ENCODE peak calls at places on chromosomes 5 and 9, in five cellular contexts. One of them, this sample, is unnamed.

GRCh38 chr5:98621821-98622220 is 151.6 kb upstream of the RGMB start:
- DNase-seq in endothelial cell of umbilical vein: no peak
- DNase-seq in MM.1S: no peak
- DNase-seq in GM23338: no peak
- DNase-seq in GM23248: no peak
- DNase-seq in this sample: no peak

GRCh38 chr5:93307557-93307956 is 273.5 kb downstream of the NR2F1-AS1 start:
- DNase-seq in endothelial cell of umbilical vein: peak; percentile 55
- DNase-seq in MM.1S: no peak
- DNase-seq in GM23338: no peak
- DNase-seq in GM23248: peak; percentile 61
- DNase-seq in this sample: no peak

GRCh38 chr9:97740848-97741821 is 44.0 kb upstream of the XPA start:
- DNase-seq in endothelial cell of umbilical vein: peak; percentile 33
- DNase-seq in MM.1S: no peak
- DNase-seq in GM23338: peak; percentile 89
- DNase-seq in GM23248: peak; percentile 81
- DNase-seq in this sample: peak; percentile 83

GRCh38 chr5:144315994-144316634 is 145.4 kb downstream of the KCTD16 start:
- DNase-seq in endothelial cell of umbilical vein: no peak
- DNase-seq in MM.1S: no peak
- DNase-seq in GM23338: no peak
- DNase-seq in GM23248: no peak
- DNase-seq in this sample: no peak

GRCh38 chr5:15393146-15393545 is 106.8 kb upstream of the FBXL7 start:
- DNase-seq in endothelial cell of umbilical vein: no peak
- DNase-seq in MM.1S: no peak
- DNase-seq in GM23338: no peak
- DNase-seq in GM23248: no peak
- DNase-seq in this sample: no peak

GRCh38 chr9:27353405-27354229 is 56.7 kb upstream of the EQTN start:
- DNase-seq in endothelial cell of umbilical vein: no peak
- DNase-seq in MM.1S: no peak
- DNase-seq in GM23338: no peak
- DNase-seq in GM23248: peak; percentile 39
- DNase-seq in this sample: no peak

GRCh38 chr5:149641000-149641576 is 59.8 kb downstream of the ARHGEF37 start:
- DNase-seq in endothelial cell of umbilical vein: no peak
- DNase-seq in MM.1S: no peak
- DNase-seq in GM23338: peak; percentile 39
- DNase-seq in GM23248: peak; percentile 41
- DNase-seq in this sample: peak; percentile 85

GRCh38 chr9:9950813-9951212 is 662.0 kb downstream of the PTPRD start:
- DNase-seq in endothelial cell of umbilical vein: no peak
- DNase-seq in MM.1S: no peak
- DNase-seq in GM23338: no peak
- DNase-seq in GM23248: peak; percentile 42
- DNase-seq in this sample: no peak

GRCh38 chr5:65481635-65482271 is at the start of gene ADAMTS6:
- DNase-seq in endothelial cell of umbilical vein: peak; percentile 94
- DNase-seq in MM.1S: peak; percentile 80
- DNase-seq in GM23338: peak; percentile 91
- DNase-seq in GM23248: peak; percentile 100
- DNase-seq in this sample: peak; percentile 81

GRCh38 chr5:95960802-95961616 is 642 bp downstream of the ELL2 start:
- DNase-seq in endothelial cell of umbilical vein: peak; percentile 84
- DNase-seq in MM.1S: peak; percentile 84
- DNase-seq in GM23338: peak; percentile 86
- DNase-seq in GM23248: peak; percentile 94
- DNase-seq in this sample: peak; percentile 94

GRCh38 chr5:38497946-38498345 is 58.5 kb downstream of the LIFR start:
- DNase-seq in endothelial cell of umbilical vein: peak; percentile 14
- DNase-seq in MM.1S: no peak
- DNase-seq in GM23338: peak; percentile 15
- DNase-seq in GM23248: peak; percentile 10
- DNase-seq in this sample: no peak

GRCh38 chr5:9240431-9240830 is 305.4 kb downstream of the SEMA5A start:
- DNase-seq in endothelial cell of umbilical vein: no peak
- DNase-seq in MM.1S: no peak
- DNase-seq in GM23338: no peak
- DNase-seq in GM23248: no peak
- DNase-seq in this sample: no peak

GRCh38 chr5:84450617-84451414 is 66.1 kb upstream of the EDIL3 start:
- DNase-seq in endothelial cell of umbilical vein: peak; percentile 43
- DNase-seq in MM.1S: peak; percentile 21
- DNase-seq in GM23338: peak; percentile 24
- DNase-seq in GM23248: peak; percentile 41
- DNase-seq in this sample: peak; percentile 47

GRCh38 chr9:26723486-26723885 is 169.1 kb downstream of the CAAP1 start:
- DNase-seq in endothelial cell of umbilical vein: no peak
- DNase-seq in MM.1S: no peak
- DNase-seq in GM23338: peak; percentile 95
- DNase-seq in GM23248: peak; percentile 44
- DNase-seq in this sample: no peak

GRCh38 chr9:86424246-86424891 is 70.2 kb upstream of the TUT7 start:
- DNase-seq in endothelial cell of umbilical vein: peak; percentile 6
- DNase-seq in MM.1S: no peak
- DNase-seq in GM23338: no peak
- DNase-seq in GM23248: peak; percentile 55
- DNase-seq in this sample: no peak

GRCh38 chr9:127066775-127067111 is 55.7 kb downstream of the ANGPTL2 start:
- DNase-seq in endothelial cell of umbilical vein: no peak
- DNase-seq in MM.1S: no peak
- DNase-seq in GM23338: no peak
- DNase-seq in GM23248: peak; percentile 65
- DNase-seq in this sample: no peak

GRCh38 chr5:126464959-126465358 is 41.8 kb downstream of the GRAMD2B start:
- DNase-seq in endothelial cell of umbilical vein: no peak
- DNase-seq in MM.1S: no peak
- DNase-seq in GM23338: no peak
- DNase-seq in GM23248: no peak
- DNase-seq in this sample: no peak

GRCh38 chr9:33263131-33263935 is 1.2 kb downstream of the BAG1 start:
- DNase-seq in endothelial cell of umbilical vein: peak; percentile 60
- DNase-seq in MM.1S: peak; percentile 28
- DNase-seq in GM23338: peak; percentile 32
- DNase-seq in GM23248: peak; percentile 68
- DNase-seq in this sample: peak; percentile 79

GRCh38 chr5:79742549-79743136 is 53.0 kb downstream of the CMYA5 start:
- DNase-seq in endothelial cell of umbilical vein: no peak
- DNase-seq in MM.1S: no peak
- DNase-seq in GM23338: no peak
- DNase-seq in GM23248: no peak
- DNase-seq in this sample: no peak

GRCh38 chr9:29449294-29449693 is 1876.0 kb upstream of the C9orf72 start:
- DNase-seq in endothelial cell of umbilical vein: no peak
- DNase-seq in MM.1S: no peak
- DNase-seq in GM23338: no peak
- DNase-seq in GM23248: no peak
- DNase-seq in this sample: no peak

GRCh38 chr9:76681556-76681955 is 82.7 kb upstream of the PCA3 start:
- DNase-seq in endothelial cell of umbilical vein: no peak
- DNase-seq in MM.1S: no peak
- DNase-seq in GM23338: no peak
- DNase-seq in GM23248: no peak
- DNase-seq in this sample: no peak

GRCh38 chr5:40442346-40442745 is 237.4 kb upstream of the PTGER4 start:
- DNase-seq in endothelial cell of umbilical vein: no peak
- DNase-seq in MM.1S: no peak
- DNase-seq in GM23338: no peak
- DNase-seq in GM23248: peak; percentile 41
- DNase-seq in this sample: no peak

GRCh38 chr5:42858709-42859108 is 47.0 kb upstream of the SELENOP start:
- DNase-seq in endothelial cell of umbilical vein: no peak
- DNase-seq in MM.1S: no peak
- DNase-seq in GM23338: peak; percentile 54
- DNase-seq in GM23248: no peak
- DNase-seq in this sample: no peak

GRCh38 chr9:124126571-124127289 is 115.2 kb downstream of the LHX2 start:
- DNase-seq in endothelial cell of umbilical vein: peak; percentile 67
- DNase-seq in MM.1S: peak; percentile 79
- DNase-seq in GM23338: peak; percentile 92
- DNase-seq in GM23248: peak; percentile 62
- DNase-seq in this sample: peak; percentile 92

GRCh38 chr5:180495991-180496741 is 2.0 kb downstream of the CNOT6 start:
- DNase-seq in endothelial cell of umbilical vein: no peak
- DNase-seq in MM.1S: no peak
- DNase-seq in GM23338: no peak
- DNase-seq in GM23248: no peak
- DNase-seq in this sample: no peak

DNA sequence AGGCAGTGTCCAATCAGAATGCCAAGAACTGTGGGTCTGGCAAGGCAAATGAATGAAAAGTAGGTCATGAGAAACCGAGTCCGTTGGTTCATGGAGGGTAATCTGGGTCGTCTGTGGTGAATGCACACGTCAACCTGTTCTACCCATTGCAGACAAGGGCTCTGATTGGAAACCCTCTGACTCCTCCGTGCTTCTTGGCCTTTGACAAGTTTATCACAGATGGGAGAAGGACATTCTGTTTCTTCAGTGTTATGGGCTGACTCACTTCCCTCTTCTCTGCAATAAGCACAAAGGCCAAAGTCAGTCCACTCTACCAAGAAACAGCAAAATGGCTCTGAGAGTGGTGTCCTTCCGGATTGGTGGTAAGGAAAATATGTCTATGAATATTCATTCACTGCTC is 89.3 kb downstream of the FEM1C start:
- DNase-seq in endothelial cell of umbilical vein: peak; percentile 87
- DNase-seq in MM.1S: no peak
- DNase-seq in GM23338: no peak
- DNase-seq in GM23248: peak; percentile 77
- DNase-seq in this sample: peak; percentile 44
- H3K4me1 ChIP-seq in endothelial cell of umbilical vein: peaks cover 27% of the 10 kb centered on the region
- H3K4me1 ChIP-seq in MM.1S: no peaks in the 10 kb centered on the region
- H3K4me1 ChIP-seq in GM23338: peaks cover 11% of the 10 kb centered on the region
- H3K4me1 ChIP-seq in GM23248: peaks cover 74% of the 10 kb centered on the region
- H3K4me1 ChIP-seq in this sample: peaks cover 66% of the 10 kb centered on the region

DNA sequence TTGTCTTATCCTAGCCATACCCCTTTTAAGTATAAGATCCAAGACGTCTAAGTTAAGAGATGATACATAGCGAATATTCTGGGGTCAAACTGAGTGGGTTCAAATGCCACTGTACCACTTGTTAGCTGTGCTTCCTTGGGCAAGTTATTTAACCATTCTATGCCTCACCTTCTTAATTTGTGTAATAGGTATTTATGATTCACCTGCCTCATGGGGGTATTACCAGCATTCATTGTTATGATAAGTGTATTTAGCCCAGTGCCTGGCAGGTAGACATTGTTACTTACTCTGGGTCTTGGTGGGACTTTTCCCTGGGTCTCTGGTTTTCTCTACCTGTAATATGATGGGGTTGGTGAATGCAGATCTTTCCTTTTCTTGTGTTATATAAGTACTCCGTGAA is 3.8 kb downstream of the LARP1 start:
- DNase-seq in endothelial cell of umbilical vein: no peak
- DNase-seq in MM.1S: no peak
- DNase-seq in GM23338: no peak
- DNase-seq in GM23248: no peak
- DNase-seq in this sample: no peak
- H4K20me1 ChIP-seq in endothelial cell of umbilical vein: peaks cover 16% of the 10 kb centered on the region
- H4K20me1 ChIP-seq in MM.1S: peaks cover 59% of the 10 kb centered on the region
- H4K20me1 ChIP-seq in GM23338: peaks cover 58% of the 10 kb centered on the region
- H4K20me1 ChIP-seq in GM23248: peaks cover 47% of the 10 kb centered on the region
- H4K20me1 ChIP-seq in this sample: peaks cover 66% of the 10 kb centered on the region

GRCh38 chr5:57824047-57824446 is 341.4 kb upstream of the ACTBL2 start:
- DNase-seq in endothelial cell of umbilical vein: no peak
- DNase-seq in MM.1S: no peak
- DNase-seq in GM23338: no peak
- DNase-seq in GM23248: peak; percentile 81
- DNase-seq in this sample: peak; percentile 66
- H3K4me2 ChIP-seq in endothelial cell of umbilical vein: no peak overlapping the region
- H3K4me2 ChIP-seq in MM.1S: no peak overlapping the region
- H3K4me2 ChIP-seq in GM23338: no peak overlapping the region
- H3K4me2 ChIP-seq in GM23248: peak overlapping the region; percentile 96
- H3K4me2 ChIP-seq in this sample: peak overlapping the region; percentile 6

DNA sequence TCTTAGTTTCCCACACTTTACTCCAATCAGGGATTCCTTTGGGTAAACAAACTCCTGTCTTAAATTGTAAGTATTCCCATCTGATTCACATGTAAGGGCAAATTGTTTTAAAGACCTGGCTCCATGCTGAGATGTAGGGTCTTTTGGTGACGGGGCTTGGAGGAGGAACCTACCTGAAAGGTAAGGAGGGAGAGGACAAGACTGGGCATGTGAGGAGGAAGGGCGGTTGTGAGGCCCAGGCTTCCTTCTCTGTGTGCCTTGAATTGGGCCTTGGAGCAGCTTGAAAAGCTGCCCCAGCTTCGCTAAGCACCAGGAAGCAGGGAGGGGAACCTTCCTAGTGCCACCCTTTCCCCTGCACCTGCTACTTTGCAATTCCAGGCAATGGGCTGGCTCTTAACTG is 86.8 kb downstream of the C9orf152 start:
- DNase-seq in endothelial cell of umbilical vein: no peak
- DNase-seq in MM.1S: no peak
- DNase-seq in GM23338: peak; percentile 21
- DNase-seq in GM23248: no peak
- DNase-seq in this sample: no peak
- H3K4me1 ChIP-seq in endothelial cell of umbilical vein: peaks cover 34% of the 10 kb centered on the region
- H3K4me1 ChIP-seq in MM.1S: peaks cover 5% of the 10 kb centered on the region
- H3K4me1 ChIP-seq in GM23338: peaks cover 48% of the 10 kb centered on the region
- H3K4me1 ChIP-seq in GM23248: peaks cover 46% of the 10 kb centered on the region
- H3K4me1 ChIP-seq in this sample: peaks cover 50% of the 10 kb centered on the region

GRCh38 chr9:8723195-8723594 is 923.6 kb upstream of the DMAC1 start:
- DNase-seq in endothelial cell of umbilical vein: no peak
- DNase-seq in MM.1S: no peak
- DNase-seq in GM23338: no peak
- DNase-seq in GM23248: no peak
- DNase-seq in this sample: no peak
- H4K20me1 ChIP-seq in endothelial cell of umbilical vein: no peaks in the 10 kb centered on the region
- H4K20me1 ChIP-seq in MM.1S: no peaks in the 10 kb centered on the region
- H4K20me1 ChIP-seq in GM23338: peaks cover 3% of the 10 kb centered on the region
- H4K20me1 ChIP-seq in GM23248: no peaks in the 10 kb centered on the region
- H4K20me1 ChIP-seq in this sample: no peaks in the 10 kb centered on the region

GRCh38 chr9:69748304-69748703 is 11.5 kb downstream of the PTAR1 start:
- DNase-seq in endothelial cell of umbilical vein: no peak
- DNase-seq in MM.1S: no peak
- DNase-seq in GM23338: no peak
- DNase-seq in GM23248: no peak
- DNase-seq in this sample: no peak
- H3K4me2 ChIP-seq in endothelial cell of umbilical vein: no peak overlapping the region
- H3K4me2 ChIP-seq in MM.1S: no peak overlapping the region
- H3K4me2 ChIP-seq in GM23338: no peak overlapping the region
- H3K4me2 ChIP-seq in GM23248: peak overlapping the region; percentile 30
- H3K4me2 ChIP-seq in this sample: no peak overlapping the region

DNA sequence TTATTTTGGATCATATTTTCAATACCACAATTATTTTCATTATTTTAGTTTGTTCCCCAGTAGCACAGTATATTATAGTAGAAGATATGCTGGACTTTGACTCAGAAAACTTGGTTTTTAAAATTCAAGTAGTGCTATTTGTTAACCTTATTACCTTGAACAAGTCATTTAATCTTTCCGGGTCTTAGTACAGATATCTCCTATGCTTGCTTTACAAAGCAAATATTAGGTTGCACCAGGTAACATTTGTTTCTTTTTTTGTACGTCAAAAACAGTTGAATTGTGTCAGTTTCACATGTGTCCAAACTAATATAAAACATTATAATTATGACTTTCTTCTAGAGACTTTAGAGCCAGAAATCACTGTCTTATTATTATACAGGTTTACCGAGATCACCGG is 338.1 kb downstream of the ARL15 start:
- DNase-seq in endothelial cell of umbilical vein: no peak
- DNase-seq in MM.1S: no peak
- DNase-seq in GM23338: no peak
- DNase-seq in GM23248: no peak
- DNase-seq in this sample: no peak
- H3K4me1 ChIP-seq in endothelial cell of umbilical vein: no peaks in the 10 kb centered on the region
- H3K4me1 ChIP-seq in MM.1S: no peaks in the 10 kb centered on the region
- H3K4me1 ChIP-seq in GM23338: no peaks in the 10 kb centered on the region
- H3K4me1 ChIP-seq in GM23248: peaks cover 18% of the 10 kb centered on the region
- H3K4me1 ChIP-seq in this sample: no peaks in the 10 kb centered on the region